ENCODE peak calls at places on chromosomes 6 and 20, in five cellular contexts. K is CD8-positive, alpha-beta T cell; R is mesendoderm; A is SJSA1; X is endothelial cell of umbilical vein. U is an unnamed sample.

GRCh38 chr20:61930776-61931475 is 134.8 kb downstream of the TAF4 start:
- DNase-seq in A (no peak), R (no peak), X (no peak), K (no peak), U (no peak)

GRCh38 chr6:15073344-15073789 is 172.5 kb upstream of the JARID2 start:
- DNase-seq in R (peak; percentile 64), X (no peak), A (no peak), K (no peak), U (no peak)

GRCh38 chr6:30726506-30727413 is 6.6 kb downstream of the TUBB start:
- DNase-seq in X (no peak), A (no peak), K (no peak), R (peak; percentile 93), U (no peak)

GRCh38 chr6:42393339-42393738 is 58.4 kb downstream of the TRERF1 start:
- DNase-seq in X (no peak), R (no peak), K (peak; percentile 40), A (no peak), U (no peak)

GRCh38 chr6:4355241-4355640 is 219.9 kb upstream of the ECI2 start:
- DNase-seq in X (peak; percentile 61), R (peak; percentile 46), K (no peak), A (peak; percentile 59), U (no peak)

GRCh38 chr20:62818592-62819493 is 2.0 kb downstream of the COL9A3 start:
- DNase-seq in X (peak; percentile 58), K (no peak), R (no peak), A (no peak), U (no peak)

GRCh38 chr20:57513199-57513598 is 11.7 kb downstream of the CTCFL start:
- DNase-seq in K (no peak), X (no peak), A (no peak), R (no peak), U (peak; percentile 8)

GRCh38 chr6:43973351-43973750 is 153.9 kb downstream of the MRPL14 start:
- DNase-seq in X (no peak), K (no peak), A (no peak), R (no peak), U (no peak)

GRCh38 chr20:11906626-11907480 is 10.8 kb upstream of the BTBD3 start:
- DNase-seq in K (no peak), R (no peak), X (no peak), A (no peak), U (no peak)

GRCh38 chr6:163253556-163254213 is 160.8 kb upstream of the QKI start:
- DNase-seq in K (no peak), X (no peak), A (no peak), R (no peak), U (no peak)

GRCh38 chr6:139853302-139853992 is 479.0 kb upstream of the CITED2 start:
- DNase-seq in A (no peak), X (no peak), K (no peak), R (no peak), U (peak; percentile 41)

GRCh38 chr6:15620616-15621015 is 42.2 kb downstream of the DTNBP1 start:
- DNase-seq in A (no peak), K (no peak), R (peak; percentile 56), X (no peak), U (no peak)

GRCh38 chr6:158008894-158009891 is 27.5 kb downstream of the SYNJ2 start:
- DNase-seq in R (no peak), X (peak; percentile 89), A (peak; percentile 40), K (no peak), U (no peak)

GRCh38 chr20:19834287-19834686 is 76.2 kb downstream of the RIN2 start:
- DNase-seq in X (no peak), A (no peak), K (no peak), R (no peak), U (no peak)

GRCh38 chr6:90545450-90545849 is 41.4 kb downstream of the MAP3K7 start:
- DNase-seq in K (no peak), A (no peak), R (no peak), X (no peak), U (no peak)

GRCh38 chr6:18861182-18861581 is 474.0 kb downstream of the RNF144B start:
- DNase-seq in X (no peak), A (no peak), K (no peak), R (no peak), U (no peak)

GRCh38 chr6:15340775-15341174 is 94.9 kb downstream of the JARID2 start:
- DNase-seq in K (no peak), R (no peak), A (no peak), X (peak; percentile 45), U (no peak)

GRCh38 chr6:77470983-77471382 is 7.7 kb upstream of the HTR1B start:
- DNase-seq in K (no peak), A (no peak), X (peak; percentile 39), R (no peak), U (no peak)

GRCh38 chr20:64138276-64138815 is 25.9 kb upstream of the MYT1 start:
- DNase-seq in R (no peak), K (no peak), A (no peak), X (no peak), U (no peak)

GRCh38 chr6:141914646-141915045 is 218.1 kb upstream of the GJE1 start:
- DNase-seq in K (no peak), R (no peak), A (no peak), X (no peak), U (no peak)

GRCh38 chr6:36963451-36964290 is 9.1 kb downstream of the PI16 start:
- DNase-seq in X (no peak), A (no peak), R (no peak), K (no peak), U (no peak)

GRCh38 chr20:4156411-4156810 is 141.1 kb upstream of the RNF24 start:
- DNase-seq in R (no peak), X (no peak), A (no peak), K (no peak), U (no peak)

GRCh38 chr6:49923826-49924225 is 40.1 kb downstream of the DEFB114 start:
- DNase-seq in K (no peak), A (no peak), R (peak; percentile 86), X (no peak), U (no peak)

GRCh38 chr6:131966443-131966842 is 15.3 kb upstream of the CCN2 start:
- DNase-seq in R (no peak), K (no peak), A (peak; percentile 30), X (no peak), U (no peak)

GRCh38 chr6:159061805-159062563 is 17.2 kb upstream of the TAGAP start:
- DNase-seq in R (no peak), A (no peak), X (no peak), K (no peak), U (no peak)

GRCh38 chr20:48695255-48695654 is 132.5 kb downstream of the PREX1 start:
- DNase-seq in K (no peak), X (no peak), R (no peak), A (no peak), U (no peak)

GRCh38 chr6:52503344-52503747 is 73.5 kb downstream of the TRAM2 start:
- DNase-seq in K (no peak), A (no peak), X (no peak), R (peak; percentile 74), U (no peak)

GRCh38 chr6:31880616-31881015 is 1.8 kb upstream of the SLC44A4 start:
- DNase-seq in K (no peak), A (no peak), R (no peak), X (no peak), U (no peak)

GRCh38 chr6:27994616-27995015 is 37.6 kb downstream of the OR2B6 start:
- DNase-seq in X (no peak), R (no peak), K (no peak), A (no peak), U (no peak)

GRCh38 chr20:57414867-57415592 is 23.8 kb downstream of the RBM38 start:
- DNase-seq in A (peak; percentile 45), K (no peak), X (no peak), R (no peak), U (no peak)

GRCh38 chr6:16731503-16732018 is 29.7 kb downstream of the ATXN1 start:
- DNase-seq in X (peak; percentile 10), A (no peak), R (no peak), K (no peak), U (no peak)

GRCh38 chr6:26223213-26223612 is 136.0 kb downstream of the HFE start:
- DNase-seq in R (no peak), K (no peak), A (no peak), X (no peak), U (no peak)

GRCh38 chr6:87180105-87180504 is 24.7 kb downstream of the ZNF292 start:
- DNase-seq in A (no peak), X (no peak), R (no peak), K (no peak), U (no peak)

GRCh38 chr6:22146581-22147468 is 150.0 kb downstream of the PRL start:
- DNase-seq in K (no peak), A (no peak), X (peak; percentile 77), R (no peak), U (no peak)

GRCh38 chr6:149233056-149233715 is 84.3 kb upstream of the TAB2 start:
- DNase-seq in R (peak; percentile 91), X (peak; percentile 76), K (peak; percentile 65), A (peak; percentile 96), U (peak; percentile 56)

GRCh38 chr20:12581644-12582350 is 427.0 kb upstream of the SPTLC3 start:
- DNase-seq in A (no peak), R (no peak), K (no peak), X (no peak), U (no peak)

GRCh38 chr6:46072866-46073265 is 56.9 kb upstream of the ENPP4 start:
- DNase-seq in X (no peak), R (no peak), K (no peak), A (no peak), U (no peak)

DNA sequence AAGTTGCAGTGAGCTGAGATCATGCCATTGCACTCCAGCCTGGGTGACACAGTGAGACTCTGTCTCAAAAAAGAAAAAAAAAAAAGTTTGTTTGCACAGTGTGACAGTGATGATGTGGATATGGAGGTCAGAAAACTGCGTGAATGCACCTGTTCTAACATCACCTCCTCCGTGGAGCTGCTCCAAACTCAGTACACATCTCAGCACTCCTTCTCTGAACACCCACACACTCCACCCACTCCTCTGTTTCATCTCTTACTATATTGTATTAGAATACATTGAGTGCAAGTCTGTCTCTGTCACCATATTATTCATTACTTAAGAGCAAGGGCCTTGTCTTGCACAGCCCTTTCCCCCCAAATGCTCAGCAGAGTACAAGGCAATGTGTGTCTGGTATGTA is 51.5 kb upstream of the ENPP4 start:
- DNase-seq in A (no peak), X (no peak), R (no peak), K (no peak), U (no peak)
- H3K27ac ChIP-seq in A (no peak overlapping the region), X (no peak overlapping the region), R (no peak overlapping the region), K (no peak overlapping the region), U (no peak overlapping the region)

GRCh38 chr20:50533061-50533460 is 22.9 kb downstream of the PTPN1 start:
- DNase-seq in R (no peak), X (no peak), K (no peak), A (no peak), U (no peak)
- H3K27ac ChIP-seq in R (no peak overlapping the region), X (no peak overlapping the region), K (no peak overlapping the region), A (peak overlapping the region; percentile 18), U (peak overlapping the region; percentile 88)

GRCh38 chr20:31580706-31581105 is 24.4 kb upstream of the ID1 start:
- DNase-seq in R (no peak), K (no peak), X (no peak), A (no peak), U (no peak)
- H3K27ac ChIP-seq in R (peak overlapping the region; percentile 48), K (no peak overlapping the region), X (no peak overlapping the region), A (no peak overlapping the region), U (no peak overlapping the region)

DNA sequence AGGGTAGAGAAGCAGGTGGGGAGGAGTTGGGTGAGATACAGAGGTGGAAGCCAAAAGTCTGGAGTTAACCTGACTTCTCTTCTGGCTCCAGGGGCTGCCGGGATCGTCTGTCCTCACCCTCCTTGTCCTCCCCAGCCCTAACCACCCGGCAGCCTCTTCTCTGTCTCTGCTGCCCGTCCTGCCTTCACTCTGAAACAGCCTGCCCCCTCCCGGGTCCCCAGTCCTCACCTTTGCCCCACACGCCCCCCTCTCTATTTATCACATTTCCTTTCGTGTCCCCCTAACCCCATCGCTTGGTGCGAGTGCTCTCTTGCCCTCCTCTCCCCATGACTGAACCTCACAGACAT is 5.7 kb downstream of the RING1 start:
- DNase-seq in K (no peak), A (no peak), R (no peak), X (no peak), U (no peak)
- H3K27ac ChIP-seq in K (peak overlapping the region; percentile 20), A (no peak overlapping the region), R (no peak overlapping the region), X (no peak overlapping the region), U (no peak overlapping the region)

U was measured in AG04450.